ENCODE peak calls at places on chromosomes 13 and 19, in seven cellular contexts. G is tibial nerve, B is stomach, Y is GM12878, Q is A549, H is K562, I is ovary. M is an unnamed sample.

GRCh38 chr13:44219808-44220544 is 153.6 kb upstream of the SERP2 start:
- DNase-seq in B (no peak), H (no peak), Q (peak; percentile 19), G (no peak), Y (no peak), I (no peak), M (no peak)

GRCh38 chr19:7619671-7620441 is 9.5 kb downstream of the XAB2 start:
- DNase-seq in Y (no peak), Q (no peak), B (peak; percentile 75), H (no peak), I (no peak), G (no peak), M (no peak)

GRCh38 chr13:40145139-40145538 is 489.7 kb downstream of the COG6 start:
- DNase-seq in G (no peak), I (no peak), Y (no peak), B (no peak), Q (no peak), H (no peak), M (no peak)

GRCh38 chr13:81987677-81988357 is 1646.9 kb upstream of the SPRY2 start:
- DNase-seq in Y (no peak), H (no peak), I (no peak), B (no peak), G (no peak), Q (no peak), M (no peak)

GRCh38 chr13:43786472-43786765 is 353 bp downstream of the ENOX1 start:
- DNase-seq in Y (no peak), Q (no peak), B (no peak), H (no peak), I (no peak), G (no peak), M (no peak)

GRCh38 chr13:40153516-40153915 is 498.1 kb downstream of the COG6 start:
- DNase-seq in Y (no peak), H (no peak), B (peak; percentile 60), Q (no peak), I (no peak), G (no peak), M (no peak)

GRCh38 chr19:35199481-35199880 is 29.1 kb downstream of the FAM187B start:
- DNase-seq in Y (no peak), Q (no peak), B (no peak), I (no peak), G (no peak), H (no peak), M (no peak)

GRCh38 chr13:20711301-20712044 is 8.0 kb downstream of the IL17D start:
- DNase-seq in Q (peak; percentile 22), G (no peak), B (no peak), H (peak; percentile 30), Y (no peak), I (no peak), M (no peak)

GRCh38 chr13:74134777-74135305 is 637 bp upstream of the KLF12 start:
- DNase-seq in I (peak; percentile 68), Y (no peak), B (peak; percentile 67), Q (peak; percentile 31), H (no peak), G (peak; percentile 16), M (no peak)

GRCh38 chr13:101917475-101917810 is 465.0 kb downstream of the ITGBL1 start:
- DNase-seq in H (no peak), B (no peak), Q (no peak), G (no peak), Y (no peak), I (no peak), M (no peak)

GRCh38 chr19:35170359-35171061 is 16.0 kb downstream of the FXYD5 start:
- DNase-seq in H (no peak), B (no peak), Q (no peak), G (no peak), Y (no peak), I (no peak), M (no peak)

GRCh38 chr13:104530741-104531140 is 1464.5 kb upstream of the SLC10A2 start:
- DNase-seq in Y (no peak), G (no peak), H (no peak), Q (no peak), I (no peak), B (no peak), M (no peak)

GRCh38 chr19:47176627-47177090 is 46.0 kb downstream of the SAE1 start:
- DNase-seq in B (no peak), Q (no peak), I (no peak), H (no peak), Y (no peak), G (no peak), M (no peak)

GRCh38 chr19:35310811-35311465 is 18.0 kb upstream of the CD22 start:
- DNase-seq in I (no peak), Q (no peak), G (no peak), Y (no peak), B (no peak), H (no peak), M (no peak)

GRCh38 chr13:33363328-33363727 is 77.8 kb upstream of the STARD13 start:
- DNase-seq in B (no peak), Q (no peak), G (no peak), Y (peak; percentile 23), H (no peak), I (no peak), M (no peak)
- TF ChIP-seq EP300 in B (no peak), Q (no peak), G (peak; percentile 66), Y (no peak), H (no peak), I (no peak), M (no peak)

GRCh38 chr19:55461259-55461973 is at the start of gene ISOC2:
- DNase-seq in Q (peak; percentile 100), I (peak; percentile 100), H (peak; percentile 100), B (peak; percentile 100), G (peak; percentile 100), Y (peak; percentile 98), M (peak; percentile 100)
- TF ChIP-seq EP300 in Q (no peak), I (peak; percentile 12), H (no peak), B (no peak), G (peak; percentile 80), Y (no peak), M (no peak)

GRCh38 chr19:40613669-40614594 is 12.8 kb downstream of the LTBP4 start:
- DNase-seq in G (peak; percentile 83), I (peak; percentile 81), Q (peak; percentile 72), H (peak; percentile 92), Y (peak; percentile 57), B (peak; percentile 83), M (peak; percentile 94)

GRCh38 chr19:40611900-40612698 is 10.9 kb downstream of the LTBP4 start:
- DNase-seq in H (no peak), B (no peak), Y (no peak), Q (no peak), G (no peak), I (peak; percentile 43), M (no peak)

GRCh38 chr19:40611096-40611495 is 9.9 kb downstream of the LTBP4 start:
- DNase-seq in Q (no peak), H (no peak), B (peak; percentile 52), I (no peak), G (no peak), Y (no peak), M (no peak)

GRCh38 chr19:40614595-40615411 is 13.6 kb downstream of the LTBP4 start:
- DNase-seq in B (peak; percentile 82), H (peak; percentile 98), Q (no peak), G (peak; percentile 85), Y (peak; percentile 35), I (peak; percentile 85), M (peak; percentile 93)

GRCh38 chr19:40612831-40613668 is 11.9 kb downstream of the LTBP4 start:
- DNase-seq in I (peak; percentile 78), H (peak; percentile 84), B (peak; percentile 72), G (peak; percentile 57), Q (peak; percentile 71), Y (no peak), M (peak; percentile 89)
- TF ChIP-seq EP300 in I (no peak), H (no peak), B (no peak), G (no peak), Q (no peak), Y (no peak), M (no peak)

DNA sequence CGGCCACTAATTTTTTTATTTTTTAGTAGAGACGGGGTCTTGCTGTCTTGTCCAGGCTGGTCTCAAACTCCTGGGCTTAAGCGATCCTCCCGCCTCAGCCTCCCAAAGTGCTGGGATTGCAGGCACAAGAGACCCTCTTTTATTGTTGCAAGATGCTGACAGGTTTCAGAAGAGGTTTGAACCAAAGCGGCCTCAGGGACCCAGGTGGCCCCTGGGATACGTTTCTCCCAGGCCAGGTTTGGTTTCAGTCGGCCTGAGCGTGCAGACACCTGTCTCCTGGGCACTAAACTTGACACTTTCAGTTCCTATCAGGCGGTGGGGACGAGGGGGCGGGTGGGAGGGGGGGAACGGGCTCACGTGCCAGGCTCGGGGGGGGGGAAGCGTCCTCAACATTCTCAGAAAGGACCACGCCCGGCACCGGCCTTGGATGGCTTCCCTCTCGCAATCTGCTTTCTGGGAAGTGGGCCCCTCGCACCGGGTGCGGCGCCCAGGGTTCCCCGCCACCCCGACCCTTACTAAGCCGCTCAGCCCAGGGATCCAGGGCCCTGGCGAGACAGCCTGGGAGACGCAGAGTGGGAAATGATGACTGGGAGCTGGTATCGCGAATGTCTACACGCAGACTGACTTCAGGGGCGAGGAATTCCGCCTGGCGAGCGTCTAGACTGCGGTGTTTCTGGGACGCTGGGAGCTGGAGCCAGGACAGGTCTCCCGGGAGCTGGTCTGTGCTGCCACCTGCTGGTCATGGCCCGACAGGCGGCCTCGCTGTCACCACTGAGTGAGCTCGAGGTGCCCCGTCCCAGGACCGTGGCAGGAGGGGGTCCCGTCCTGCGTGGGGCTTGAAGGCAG is 91.6 kb downstream of the GNG7 start:
- DNase-seq in H (peak; percentile 87), B (peak; percentile 96), Y (peak; percentile 91), I (peak; percentile 97), G (peak; percentile 87), Q (peak; percentile 56), M (peak; percentile 95)
- TF ChIP-seq EP300 in H (no peak), B (peak; percentile 63), Y (peak; percentile 90), I (peak; percentile 61), G (peak; percentile 80), Q (no peak), M (no peak)

GRCh38 chr13:77620138-77620537 is 77.3 kb upstream of the SLAIN1 start:
- DNase-seq in Y (no peak), B (no peak), H (no peak), I (no peak), G (no peak), Q (no peak), M (no peak)
- TF ChIP-seq EP300 in Y (no peak), B (no peak), H (no peak), I (no peak), G (no peak), Q (no peak), M (no peak)

DNA sequence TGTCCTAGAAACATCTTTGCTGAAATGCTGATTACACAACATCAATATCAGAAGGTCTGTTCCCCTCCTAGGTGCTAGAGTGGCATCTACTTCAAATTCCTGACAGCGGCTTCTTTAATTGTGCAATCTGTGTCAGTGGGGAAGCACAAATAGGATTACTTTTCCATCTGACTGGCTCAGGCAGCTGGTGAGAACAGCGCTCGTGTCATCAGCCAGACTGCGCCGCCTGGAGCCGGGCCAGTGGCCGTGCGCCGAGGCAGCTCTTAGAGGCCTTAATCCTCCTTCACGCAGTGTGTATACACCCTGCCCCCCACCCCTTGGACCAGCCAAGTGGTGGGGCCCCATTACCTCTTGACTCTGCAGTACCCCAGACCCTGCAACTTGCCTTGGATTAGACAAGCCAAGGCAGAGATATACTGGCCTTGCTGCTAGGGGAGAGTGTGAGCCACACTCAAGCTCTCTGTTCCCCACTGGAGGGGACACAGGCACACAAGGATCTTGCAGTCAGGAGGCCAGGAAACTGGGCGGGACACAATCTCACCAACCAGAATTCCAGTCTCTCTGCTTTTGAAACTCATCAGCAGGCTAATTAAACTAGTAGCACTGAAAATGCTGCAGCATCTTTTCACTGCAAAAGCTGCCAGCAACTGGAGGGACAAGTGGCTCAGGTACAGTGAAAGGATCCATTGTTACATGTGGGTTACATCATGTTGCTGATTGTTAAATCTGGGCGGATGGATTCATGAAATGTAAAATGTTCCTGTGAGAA is 48.9 kb upstream of the EPHX3 start:
- DNase-seq in H (peak; percentile 66), Q (no peak), Y (no peak), B (peak; percentile 75), G (peak; percentile 71), I (peak; percentile 80), M (peak; percentile 92)
- TF ChIP-seq EP300 in H (peak; percentile 48), Q (no peak), Y (no peak), B (no peak), G (peak; percentile 77), I (no peak), M (no peak)